ENCODE peak calls at places on chromosomes 3 and 15, in ten cellular contexts. Y is Peyer's patch; J is fibroblast of lung; R is AG09309; T is ascending aorta; M is CD4-positive, alpha-beta T cell; V is nephron progenitor cell; I is cardiac muscle cell; E is HFF-Myc; K is fibroblast of mammary gland. U is an unnamed sample.
A peak's percentile ranks its signal among the peaks of the same experiment; 100 is the strongest.

GRCh38 chr15:101526442-101526841 is 36.9 kb upstream of the PCSK6 start:
- DNase-seq in V (no peak), T (peak; percentile 30), R (no peak), J (no peak), K (no peak), M (no peak), I (no peak), E (no peak), Y (no peak), U (no peak)

GRCh38 chr3:40309925-40310635 is 573 bp downstream of the EIF1B start:
- DNase-seq in K (peak; percentile 45), J (peak; percentile 45), E (no peak), M (peak; percentile 13), I (peak; percentile 61), T (peak; percentile 74), V (peak; percentile 62), Y (peak; percentile 31), R (no peak), U (peak; percentile 48)

GRCh38 chr15:78730955-78731354 is 80.3 kb downstream of the ADAMTS7 start:
- DNase-seq in Y (no peak), J (no peak), I (no peak), V (no peak), M (no peak), R (no peak), K (no peak), E (no peak), T (no peak), U (no peak)

GRCh38 chr3:160842021-160843005 is 86.3 kb downstream of the PPM1L start:
- DNase-seq in I (no peak), J (no peak), R (no peak), K (no peak), Y (no peak), E (no peak), T (no peak), M (no peak), V (no peak), U (no peak)

GRCh38 chr3:71057526-71057894 is 526.0 kb downstream of the FOXP1 start:
- DNase-seq in I (no peak), J (no peak), K (peak; percentile 38), E (no peak), M (no peak), T (no peak), V (no peak), R (no peak), Y (no peak), U (no peak)

GRCh38 chr3:123799544-123800351 is 84.4 kb downstream of the MYLK start:
- DNase-seq in Y (no peak), K (peak; percentile 62), V (peak; percentile 16), R (no peak), T (no peak), J (peak; percentile 84), I (peak; percentile 32), E (peak; percentile 72), M (no peak), U (peak; percentile 55)

GRCh38 chr3:38541800-38542199 is 45.7 kb downstream of the EXOG start:
- DNase-seq in M (no peak), Y (no peak), V (no peak), R (no peak), E (no peak), K (peak; percentile 25), T (no peak), J (no peak), I (peak; percentile 48), U (no peak)

GRCh38 chr3:82586414-82586813 is 825.0 kb upstream of the GBE1 start:
- DNase-seq in T (no peak), K (no peak), Y (no peak), M (no peak), V (no peak), I (no peak), R (no peak), J (no peak), E (no peak), U (no peak)

GRCh38 chr15:69830425-69830824 is 267.3 kb downstream of the TLE3 start:
- DNase-seq in J (no peak), K (no peak), R (no peak), T (no peak), I (no peak), V (no peak), Y (no peak), M (no peak), E (no peak), U (no peak)

GRCh38 chr3:138940446-138940845 is 6.5 kb downstream of the FOXL2 start:
- DNase-seq in V (no peak), J (no peak), I (no peak), M (no peak), T (no peak), Y (no peak), K (no peak), E (no peak), R (no peak), U (no peak)

GRCh38 chr15:62068071-62068786 is 1.5 kb downstream of the C2CD4A start:
- DNase-seq in V (peak; percentile 66), M (no peak), R (no peak), E (no peak), I (peak; percentile 50), Y (no peak), K (peak; percentile 36), J (peak; percentile 46), T (peak; percentile 76), U (peak; percentile 51)

DNA sequence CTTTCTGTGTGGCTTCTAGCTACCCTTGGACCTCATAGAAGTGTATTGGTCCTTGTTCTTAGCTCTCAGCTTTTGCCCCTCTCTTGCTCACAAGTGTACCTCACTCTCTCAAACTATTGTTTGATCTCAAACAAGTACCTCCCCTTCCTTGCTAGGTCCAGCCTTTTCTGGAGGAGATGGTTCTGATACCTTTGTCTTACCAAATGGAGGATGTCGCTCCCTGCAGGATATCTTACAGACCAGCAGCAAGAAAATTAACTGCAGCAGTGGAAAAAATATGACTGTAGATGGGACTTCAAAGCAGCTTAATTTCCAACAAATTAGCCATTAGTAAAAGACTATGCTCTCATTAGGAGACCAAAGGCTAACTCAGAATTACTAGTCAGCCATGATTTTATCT is 388.1 kb upstream of the ROBO2 start:
- DNase-seq in E (no peak), J (no peak), R (no peak), Y (no peak), I (no peak), K (no peak), M (no peak), V (no peak), T (no peak), U (no peak)
- TF ChIP-seq CTCF in E (no peak), J (no peak), R (no peak), Y (no peak), I (no peak), K (no peak), M (no peak), V (no peak), T (no peak), U (no peak)

GRCh38 chr3:141365206-141365605 is 3.1 kb upstream of the ZBTB38 start:
- DNase-seq in K (no peak), E (no peak), T (no peak), Y (no peak), R (no peak), M (no peak), I (no peak), J (no peak), V (no peak), U (no peak)

GRCh38 chr3:141367038-141367730 is 1.1 kb upstream of the ZBTB38 start:
- DNase-seq in V (no peak), M (no peak), R (peak; percentile 100), K (peak; percentile 100), J (peak; percentile 99), T (peak; percentile 80), E (peak; percentile 99), Y (no peak), I (peak; percentile 100), U (no peak)

GRCh38 chr3:141368062-141368924 is at the start of gene ZBTB38:
- DNase-seq in Y (no peak), I (peak; percentile 98), E (peak; percentile 88), K (peak; percentile 96), V (peak; percentile 75), R (peak; percentile 74), T (peak; percentile 98), J (peak; percentile 96), M (no peak), U (peak; percentile 96)

GRCh38 chr3:141368925-141369794 is 856 bp downstream of the ZBTB38 start:
- DNase-seq in T (no peak), M (no peak), J (peak; percentile 90), K (peak; percentile 95), R (peak; percentile 63), E (no peak), V (no peak), I (peak; percentile 92), Y (no peak), U (no peak)

GRCh38 chr3:141366285-141367037 is 1.8 kb upstream of the ZBTB38 start:
- DNase-seq in J (peak; percentile 85), Y (no peak), R (peak; percentile 90), K (peak; percentile 98), E (peak; percentile 96), I (peak; percentile 95), V (no peak), T (peak; percentile 70), M (no peak), U (no peak)
- TF ChIP-seq CTCF in J (peak; percentile 8), Y (peak; percentile 21), R (no peak), K (peak; percentile 35), E (peak; percentile 21), I (peak; percentile 23), V (no peak), T (no peak), M (no peak), U (no peak)

DNA sequence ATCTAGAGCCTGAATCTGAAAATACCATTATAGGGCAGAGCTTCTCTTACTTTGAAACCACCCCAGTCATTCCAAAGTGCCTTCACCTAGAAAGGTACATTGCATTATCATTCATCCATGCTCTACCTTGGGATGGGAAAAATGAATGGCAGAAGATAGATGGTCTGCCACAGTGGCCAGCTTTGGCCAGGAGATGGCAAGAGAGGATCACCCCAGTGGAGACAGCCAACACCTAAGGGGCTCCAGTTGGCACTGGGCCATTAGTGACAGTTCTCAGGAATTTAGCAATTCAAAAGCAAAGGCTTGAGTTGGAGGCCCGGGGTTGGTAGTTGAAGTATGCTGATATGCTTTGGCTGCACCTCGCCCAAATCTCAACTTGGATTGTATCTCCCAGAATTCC is 253.6 kb upstream of the MRPL3 start:
- DNase-seq in T (no peak), J (no peak), I (no peak), K (no peak), E (no peak), V (no peak), R (no peak), M (no peak), Y (no peak), U (no peak)
- TF ChIP-seq CTCF in T (no peak), J (no peak), I (no peak), K (no peak), E (no peak), V (no peak), R (no peak), M (no peak), Y (no peak), U (no peak)

DNA sequence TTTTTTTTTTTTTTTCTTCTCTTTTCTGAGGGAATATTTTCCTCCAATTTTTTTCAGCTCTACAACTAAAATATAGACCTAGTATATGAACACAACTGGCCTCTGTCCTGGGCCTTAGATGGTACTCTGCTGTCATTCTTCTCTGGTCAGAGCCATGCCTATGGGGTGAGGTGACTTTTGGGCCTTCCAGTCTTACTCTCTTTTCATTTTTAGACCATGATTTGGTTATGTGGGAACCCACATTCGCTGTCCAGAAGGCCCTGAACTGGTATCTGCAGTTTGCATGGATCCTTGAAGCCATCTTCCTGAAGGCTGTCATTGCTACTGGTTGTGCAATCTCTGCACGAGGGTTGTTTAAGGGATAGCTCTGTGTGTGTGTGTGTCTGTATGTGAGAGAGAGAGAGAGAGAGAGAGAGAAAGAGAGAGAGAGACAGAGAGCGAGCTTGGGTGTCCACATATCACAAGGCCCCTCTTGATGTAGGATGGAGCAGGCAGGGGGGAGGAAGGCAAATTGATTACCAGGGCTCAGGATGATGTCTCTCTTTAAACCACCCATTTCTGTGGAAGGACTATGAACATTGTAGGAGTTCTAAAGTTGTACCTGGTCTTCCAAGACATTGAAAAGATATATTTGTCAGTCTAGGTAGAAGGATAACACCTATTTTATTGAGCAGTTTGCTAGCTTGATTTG is 6.9 kb downstream of the TGFBR2 start:
- DNase-seq in M (no peak), I (peak; percentile 53), Y (no peak), J (peak; percentile 49), K (no peak), R (no peak), E (no peak), T (no peak), V (no peak), U (no peak)
- TF ChIP-seq CTCF in M (no peak), I (no peak), Y (no peak), J (no peak), K (no peak), R (no peak), E (no peak), T (no peak), V (no peak), U (no peak)